ENCODE peak calls at places on chromosomes 5 and 9, in seven cellular contexts. L, P, R, N, Q, G and C are unnamed samples.

GRCh38 chr9:133704711-133705181 is 33.4 kb downstream of the SARDH start:
- DNase-seq in L (no peak), P (no peak), R (no peak), N (no peak), Q (no peak), G (no peak), C (no peak)

GRCh38 chr5:78638423-78638822 is 10.1 kb downstream of the LHFPL2 start:
- DNase-seq in L (peak; percentile 70), P (no peak), R (no peak), N (peak; percentile 92), Q (peak; percentile 56), G (no peak), C (peak; percentile 89)

GRCh38 chr9:124218438-124219289 is 39.1 kb upstream of the NEK6 start:
- DNase-seq in L (no peak), P (no peak), R (no peak), N (peak; percentile 66), Q (no peak), G (peak; percentile 38), C (peak; percentile 84)

GRCh38 chr5:38468202-38468656 is 88.2 kb downstream of the LIFR start:
- DNase-seq in L (no peak), P (no peak), R (no peak), N (peak; percentile 97), Q (no peak), G (peak; percentile 41), C (peak; percentile 84)

GRCh38 chr5:169251685-169252084 is 49.3 kb downstream of the SLIT3 start:
- DNase-seq in L (no peak), P (no peak), R (no peak), N (no peak), Q (no peak), G (no peak), C (no peak)

GRCh38 chr5:161190086-161190485 is 338.1 kb upstream of the ATP10B start:
- DNase-seq in L (no peak), P (no peak), R (no peak), N (no peak), Q (no peak), G (no peak), C (no peak)

GRCh38 chr9:134381671-134382505 is 55.6 kb downstream of the RXRA start:
- DNase-seq in L (no peak), P (no peak), R (no peak), N (no peak), Q (no peak), G (no peak), C (no peak)

GRCh38 chr5:106189121-106189809 is 1481.5 kb downstream of the EFNA5 start:
- DNase-seq in L (no peak), P (no peak), R (no peak), N (no peak), Q (no peak), G (no peak), C (no peak)

GRCh38 chr9:6852243-6852963 is 94.6 kb downstream of the KDM4C start:
- DNase-seq in L (no peak), P (no peak), R (no peak), N (peak; percentile 56), Q (no peak), G (no peak), C (peak; percentile 36)

GRCh38 chr9:81380960-81381359 is 308.4 kb downstream of the TLE1 start:
- DNase-seq in L (no peak), P (no peak), R (no peak), N (no peak), Q (no peak), G (peak; percentile 42), C (no peak)

GRCh38 chr9:20012232-20012631 is 223.4 kb upstream of the SLC24A2 start:
- DNase-seq in L (no peak), P (no peak), R (no peak), N (no peak), Q (no peak), G (no peak), C (no peak)

GRCh38 chr5:65760504-65761275 is 38.7 kb downstream of the NLN start:
- DNase-seq in L (no peak), P (no peak), R (no peak), N (peak; percentile 13), Q (no peak), G (no peak), C (no peak)

GRCh38 chr5:136907371-136907770 is 542.0 kb upstream of the TRPC7 start:
- DNase-seq in L (peak; percentile 86), P (no peak), R (peak; percentile 42), N (no peak), Q (no peak), G (no peak), C (no peak)

GRCh38 chr9:109012009-109012875 is 1.1 kb downstream of the CTNNAL1 start:
- DNase-seq in L (peak; percentile 88), P (no peak), R (peak; percentile 57), N (peak; percentile 94), Q (peak; percentile 45), G (peak; percentile 94), C (peak; percentile 95)

GRCh38 chr5:56527174-56527573 is 288.2 kb upstream of the MAP3K1 start:
- DNase-seq in L (peak; percentile 51), P (no peak), R (no peak), N (no peak), Q (no peak), G (no peak), C (no peak)

GRCh38 chr5:159061834-159062530 is 37.7 kb downstream of the EBF1 start:
- DNase-seq in L (peak; percentile 35), P (no peak), R (peak; percentile 61), N (no peak), Q (peak; percentile 88), G (no peak), C (no peak)

GRCh38 chr9:100379862-100380261 is 27.1 kb upstream of the TEX10 start:
- DNase-seq in L (peak; percentile 49), P (no peak), R (no peak), N (peak; percentile 77), Q (no peak), G (no peak), C (peak; percentile 85)

GRCh38 chr5:169213479-169213878 is 87.5 kb downstream of the SLIT3 start:
- DNase-seq in L (no peak), P (no peak), R (no peak), N (no peak), Q (no peak), G (no peak), C (no peak)

GRCh38 chr5:150441813-150442698 is 7.5 kb downstream of the RPS14 start:
- DNase-seq in L (no peak), P (no peak), R (peak; percentile 59), N (no peak), Q (no peak), G (no peak), C (no peak)

GRCh38 chr5:180207593-180207992 is 1.4 kb downstream of the RASGEF1C start:
- DNase-seq in L (no peak), P (no peak), R (peak; percentile 65), N (no peak), Q (no peak), G (no peak), C (no peak)

GRCh38 chr5:18811616-18812015 is 1176.4 kb downstream of the CDH18 start:
- DNase-seq in L (peak; percentile 16), P (no peak), R (no peak), N (no peak), Q (no peak), G (no peak), C (no peak)

GRCh38 chr5:147051193-147051592 is 172.6 kb upstream of the PPP2R2B start:
- DNase-seq in L (no peak), P (no peak), R (no peak), N (no peak), Q (no peak), G (no peak), C (peak; percentile 29)

GRCh38 chr5:51201024-51201423 is 182.2 kb upstream of the ISL1 start:
- DNase-seq in L (no peak), P (no peak), R (no peak), N (no peak), Q (no peak), G (no peak), C (no peak)

GRCh38 chr5:135705230-135705631 is 126.4 kb upstream of the CXCL14 start:
- DNase-seq in L (no peak), P (no peak), R (no peak), N (peak; percentile 2), Q (no peak), G (no peak), C (peak; percentile 27)

GRCh38 chr9:31854187-31854586 is 530.3 kb upstream of the ACO1 start:
- DNase-seq in L (no peak), P (no peak), R (no peak), N (no peak), Q (no peak), G (no peak), C (no peak)

GRCh38 chr5:154474957-154475334 is 3.1 kb downstream of the HAND1 start:
- DNase-seq in L (peak; percentile 14), P (no peak), R (no peak), N (no peak), Q (no peak), G (no peak), C (no peak)

GRCh38 chr9:69391946-69392345 is 66.9 kb downstream of the ENTREP1 start:
- DNase-seq in L (no peak), P (no peak), R (no peak), N (no peak), Q (no peak), G (no peak), C (no peak)

GRCh38 chr5:30041831-30042385 is 1151.6 kb upstream of the CDH6 start:
- DNase-seq in L (no peak), P (no peak), R (no peak), N (no peak), Q (no peak), G (no peak), C (no peak)

GRCh38 chr9:2597483-2597882 is 24.1 kb upstream of the VLDLR start:
- DNase-seq in L (no peak), P (no peak), R (no peak), N (peak; percentile 2), Q (no peak), G (no peak), C (no peak)
- H2AK5ac ChIP-seq in L (no peak overlapping the region), P (no peak overlapping the region), R (no peak overlapping the region), N (no peak overlapping the region), Q (no peak overlapping the region), G (no peak overlapping the region), C (no peak overlapping the region)

GRCh38 chr5:139760066-139761056 is 35.2 kb upstream of the PSD2 start:
- DNase-seq in L (no peak), P (no peak), R (no peak), N (peak; percentile 51), Q (no peak), G (no peak), C (no peak)
- H3K18ac ChIP-seq in L (no peak overlapping the region), P (peak overlapping the region; percentile 48), R (no peak overlapping the region), N (no peak overlapping the region), Q (peak overlapping the region; percentile 3), G (no peak overlapping the region), C (no peak overlapping the region)

GRCh38 chr9:127467621-127468020 is 16.3 kb downstream of the LRSAM1 start:
- DNase-seq in L (no peak), P (no peak), R (no peak), N (no peak), Q (no peak), G (no peak), C (no peak)
- H2BK5ac ChIP-seq in L (no peak overlapping the region), P (no peak overlapping the region), R (no peak overlapping the region), N (no peak overlapping the region), Q (no peak overlapping the region), G (no peak overlapping the region), C (no peak overlapping the region)

GRCh38 chr5:31651241-31651640 is 12.3 kb downstream of the PDZD2 start:
- DNase-seq in L (no peak), P (no peak), R (no peak), N (no peak), Q (no peak), G (no peak), C (no peak)

GRCh38 chr5:31645420-31646081 is 6.6 kb downstream of the PDZD2 start:
- DNase-seq in L (no peak), P (no peak), R (no peak), N (no peak), Q (no peak), G (no peak), C (no peak)

GRCh38 chr5:31648326-31648725 is 9.4 kb downstream of the PDZD2 start:
- DNase-seq in L (no peak), P (no peak), R (no peak), N (no peak), Q (no peak), G (no peak), C (no peak)
- H2AK5ac ChIP-seq in L (no peak overlapping the region), P (no peak overlapping the region), R (no peak overlapping the region), N (no peak overlapping the region), Q (no peak overlapping the region), G (no peak overlapping the region), C (no peak overlapping the region)